ENCODE peak calls at places on chromosome 6, in seven cellular contexts. Q is memory B cell, N is AG09309, S is head of caudate nucleus, U is pulmonary artery endothelial cell, M is fibroblast of lung, C is fibroblast of pulmonary artery. E is an unnamed sample.
A peak's percentile ranks its signal among the peaks of the same experiment; 100 is the strongest.

GRCh38 chr6:158353851-158354508 is 41.7 kb downstream of the TULP4 start:
- DNase-seq in Q (no peak), N (no peak), S (no peak), U (peak; percentile 41), M (peak; percentile 64), C (peak; percentile 37), E (no peak)

GRCh38 chr6:167722634-167723309 is 103.9 kb upstream of the AFDN start:
- DNase-seq in Q (no peak), N (no peak), S (no peak), U (no peak), M (no peak), C (no peak), E (no peak)

GRCh38 chr6:41551086-41551702 is 5.0 kb downstream of the FOXP4 start:
- DNase-seq in Q (no peak), N (no peak), S (no peak), U (no peak), M (no peak), C (no peak), E (no peak)

GRCh38 chr6:1787894-1788293 is 178.2 kb downstream of the FOXC1 start:
- DNase-seq in Q (no peak), N (no peak), S (no peak), U (peak; percentile 74), M (peak; percentile 88), C (peak; percentile 82), E (no peak)

GRCh38 chr6:152052061-152052460 is 244.6 kb downstream of the ESR1 start:
- DNase-seq in Q (no peak), N (no peak), S (no peak), U (no peak), M (no peak), C (no peak), E (no peak)

GRCh38 chr6:111591901-111592461 is 13.7 kb downstream of the TRAF3IP2 start:
- DNase-seq in Q (no peak), N (peak; percentile 78), S (no peak), U (no peak), M (peak; percentile 75), C (no peak), E (no peak)

GRCh38 chr6:2230659-2231277 is 14.6 kb downstream of the GMDS start:
- DNase-seq in Q (no peak), N (no peak), S (no peak), U (no peak), M (no peak), C (no peak), E (no peak)

GRCh38 chr6:107060704-107061103 is 32.7 kb downstream of the MTRES1 start:
- DNase-seq in Q (no peak), N (no peak), S (no peak), U (no peak), M (no peak), C (no peak), E (no peak)

GRCh38 chr6:139829557-139829956 is 455.1 kb upstream of the CITED2 start:
- DNase-seq in Q (no peak), N (no peak), S (no peak), U (no peak), M (no peak), C (no peak), E (no peak)

GRCh38 chr6:35922139-35922554 is 1.2 kb upstream of the SRPK1 start:
- DNase-seq in Q (no peak), N (no peak), S (no peak), U (no peak), M (no peak), C (no peak), E (no peak)

GRCh38 chr6:20814494-20814893 is 280.2 kb downstream of the CDKAL1 start:
- DNase-seq in Q (no peak), N (no peak), S (no peak), U (no peak), M (no peak), C (peak; percentile 23), E (no peak)

GRCh38 chr6:2596222-2596621 is 154.5 kb downstream of the MYLK4 start:
- DNase-seq in Q (no peak), N (no peak), S (no peak), U (no peak), M (no peak), C (no peak), E (no peak)

GRCh38 chr6:152150196-152150595 is 342.7 kb downstream of the ESR1 start:
- DNase-seq in Q (no peak), N (no peak), S (no peak), U (no peak), M (no peak), C (no peak), E (no peak)

GRCh38 chr6:128464790-128465189 is 55.6 kb downstream of the PTPRK start:
- DNase-seq in Q (no peak), N (no peak), S (no peak), U (no peak), M (no peak), C (peak; percentile 30), E (no peak)

GRCh38 chr6:2132416-2132815 is 113.0 kb downstream of the GMDS start:
- DNase-seq in Q (no peak), N (no peak), S (no peak), U (peak; percentile 40), M (peak; percentile 36), C (peak; percentile 45), E (no peak)

GRCh38 chr6:101761124-101761601 is 367.7 kb downstream of the GRIK2 start:
- DNase-seq in Q (no peak), N (peak; percentile 85), S (no peak), U (no peak), M (peak; percentile 61), C (peak; percentile 95), E (no peak)

GRCh38 chr6:91376686-91377085 is 789.8 kb upstream of the MAP3K7 start:
- DNase-seq in Q (no peak), N (no peak), S (no peak), U (no peak), M (peak; percentile 2), C (no peak), E (no peak)

GRCh38 chr6:87115402-87116135 is 20.7 kb upstream of the CGA start:
- DNase-seq in Q (no peak), N (no peak), S (no peak), U (no peak), M (no peak), C (no peak), E (peak; percentile 20)

GRCh38 chr6:150221152-150221551 is 78.3 kb downstream of the PPP1R14C start:
- DNase-seq in Q (no peak), N (no peak), S (no peak), U (no peak), M (no peak), C (no peak), E (no peak)

GRCh38 chr6:147715035-147715434 is 206.5 kb downstream of the SAMD5 start:
- DNase-seq in Q (no peak), N (no peak), S (no peak), U (no peak), M (no peak), C (no peak), E (no peak)

GRCh38 chr6:90478789-90479602 is 107.9 kb downstream of the MAP3K7 start:
- DNase-seq in Q (peak; percentile 82), N (peak; percentile 83), S (peak; percentile 96), U (peak; percentile 68), M (peak; percentile 91), C (peak; percentile 96), E (peak; percentile 38)

GRCh38 chr6:163691049-163691448 is 276.5 kb downstream of the QKI start:
- DNase-seq in Q (no peak), N (no peak), S (no peak), U (no peak), M (no peak), C (no peak), E (no peak)